ENCODE peak calls at places on chromosomes 3 and 15, in six cellular contexts. One of them, this sample, is unnamed.

GRCh38 chr3:129453732-129454131 is 13.7 kb downstream of the IFT122 start:
- DNase-seq in K562: no peak
- DNase-seq in HepG2: no peak
- DNase-seq in HCT116: no peak
- DNase-seq in H1: no peak
- DNase-seq in SK-N-SH: no peak
- DNase-seq in this sample: no peak

GRCh38 chr15:78100886-78101285 is 8.5 kb downstream of the SH2D7 start:
- DNase-seq in K562: no peak
- DNase-seq in HepG2: no peak
- DNase-seq in HCT116: no peak
- DNase-seq in H1: no peak
- DNase-seq in SK-N-SH: no peak
- DNase-seq in this sample: no peak

GRCh38 chr3:193828477-193828876 is 235.5 kb downstream of the OPA1 start:
- DNase-seq in K562: no peak
- DNase-seq in HepG2: no peak
- DNase-seq in HCT116: no peak
- DNase-seq in H1: no peak
- DNase-seq in SK-N-SH: no peak
- DNase-seq in this sample: no peak

GRCh38 chr15:68196445-68197169 is 8.5 kb downstream of the CALML4 start:
- DNase-seq in K562: no peak
- DNase-seq in HepG2: no peak
- DNase-seq in HCT116: no peak
- DNase-seq in H1: no peak
- DNase-seq in SK-N-SH: peak; percentile 15
- DNase-seq in this sample: no peak

GRCh38 chr3:148600902-148601765 is 96.6 kb upstream of the AGTR1 start:
- DNase-seq in K562: no peak
- DNase-seq in HepG2: peak; percentile 100
- DNase-seq in HCT116: peak; percentile 4
- DNase-seq in H1: no peak
- DNase-seq in SK-N-SH: no peak
- DNase-seq in this sample: no peak

GRCh38 chr3:12476238-12476897 is 7.9 kb upstream of the TSEN2 start:
- DNase-seq in K562: no peak
- DNase-seq in HepG2: no peak
- DNase-seq in HCT116: no peak
- DNase-seq in H1: no peak
- DNase-seq in SK-N-SH: no peak
- DNase-seq in this sample: no peak

GRCh38 chr3:62131620-62132019 is 241.7 kb downstream of the FEZF2 start:
- DNase-seq in K562: peak; percentile 2
- DNase-seq in HepG2: no peak
- DNase-seq in HCT116: peak; percentile 2
- DNase-seq in H1: no peak
- DNase-seq in SK-N-SH: peak; percentile 28
- DNase-seq in this sample: no peak

GRCh38 chr3:150414273-150414672 is 6.2 kb downstream of the TSC22D2 start:
- DNase-seq in K562: peak; percentile 75
- DNase-seq in HepG2: peak; percentile 76
- DNase-seq in HCT116: no peak
- DNase-seq in H1: no peak
- DNase-seq in SK-N-SH: no peak
- DNase-seq in this sample: no peak

GRCh38 chr15:83166830-83167229 is 40.8 kb downstream of the HDGFL3 start:
- DNase-seq in K562: peak; percentile 19
- DNase-seq in HepG2: no peak
- DNase-seq in HCT116: no peak
- DNase-seq in H1: no peak
- DNase-seq in SK-N-SH: no peak
- DNase-seq in this sample: no peak

GRCh38 chr15:40330368-40330836 is 6.9 kb downstream of the INAFM2 start:
- DNase-seq in K562: peak; percentile 89
- DNase-seq in HepG2: no peak
- DNase-seq in HCT116: no peak
- DNase-seq in H1: no peak
- DNase-seq in SK-N-SH: no peak
- DNase-seq in this sample: no peak

GRCh38 chr15:51846463-51847230 is 17.2 kb downstream of the TMOD3 start:
- DNase-seq in K562: peak; percentile 68
- DNase-seq in HepG2: no peak
- DNase-seq in HCT116: peak; percentile 87
- DNase-seq in H1: no peak
- DNase-seq in SK-N-SH: no peak
- DNase-seq in this sample: no peak

DNA sequence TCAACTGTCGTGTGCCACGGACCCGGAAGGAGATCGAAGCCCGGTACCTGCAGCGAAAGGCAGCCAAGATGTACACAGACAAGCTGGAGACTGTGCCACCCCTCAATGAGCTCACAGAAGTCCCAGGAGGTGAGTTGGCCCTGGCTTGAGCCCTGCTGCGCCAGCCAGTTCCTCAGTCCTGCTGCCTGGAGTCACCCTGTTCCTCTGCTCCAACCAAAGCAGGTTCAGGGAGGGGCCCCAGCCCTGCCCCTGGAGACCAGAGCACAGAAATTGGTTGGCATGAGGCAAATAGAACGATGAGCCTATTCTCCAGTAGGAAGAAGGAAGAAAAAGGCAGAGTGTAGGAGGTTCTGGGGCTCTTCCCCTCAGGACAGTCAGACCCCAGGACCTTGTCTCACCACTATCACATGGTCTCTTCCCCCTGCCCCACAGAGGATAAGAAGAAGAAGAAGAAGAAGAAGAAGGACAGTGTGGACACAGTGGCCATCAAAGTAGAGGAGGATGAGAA is 8.0 kb downstream of the TMIE start:
- DNase-seq in K562: no peak
- DNase-seq in HepG2: no peak
- DNase-seq in HCT116: no peak
- DNase-seq in H1: no peak
- DNase-seq in SK-N-SH: no peak
- DNase-seq in this sample: no peak
- TF ChIP-seq JUND in K562: no peak
- TF ChIP-seq JUND in HepG2: no peak
- TF ChIP-seq JUND in HCT116: no peak
- TF ChIP-seq JUND in H1: no peak
- TF ChIP-seq JUND in SK-N-SH: no peak
- TF ChIP-seq JUND in this sample: no peak

DNA sequence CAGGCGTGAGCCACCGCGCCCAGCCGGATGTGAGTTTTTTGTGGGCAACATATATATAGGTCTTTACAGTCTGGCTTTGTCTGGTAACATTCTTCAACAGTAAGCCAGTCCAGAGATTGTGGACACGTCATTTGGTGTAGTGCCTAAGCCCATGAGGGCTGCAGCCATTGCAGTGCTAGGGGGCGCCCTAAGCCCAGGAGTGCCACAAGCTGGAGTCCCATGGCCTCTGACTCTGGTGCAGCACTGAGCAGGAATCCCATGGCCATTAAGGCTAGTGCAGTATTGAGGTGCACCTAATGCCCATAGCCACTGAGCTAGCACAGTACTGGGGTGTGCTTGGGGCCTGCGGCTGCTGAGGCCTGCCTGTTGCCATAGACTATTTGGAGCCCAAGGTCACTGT is 136.4 kb upstream of the NDN start:
- DNase-seq in K562: peak; percentile 49
- DNase-seq in HepG2: peak; percentile 29
- DNase-seq in HCT116: no peak
- DNase-seq in H1: peak; percentile 56
- DNase-seq in SK-N-SH: no peak
- DNase-seq in this sample: no peak
- TF ChIP-seq JUND in K562: no peak
- TF ChIP-seq JUND in HepG2: no peak
- TF ChIP-seq JUND in HCT116: no peak
- TF ChIP-seq JUND in H1: no peak
- TF ChIP-seq JUND in SK-N-SH: no peak
- TF ChIP-seq JUND in this sample: no peak

DNA sequence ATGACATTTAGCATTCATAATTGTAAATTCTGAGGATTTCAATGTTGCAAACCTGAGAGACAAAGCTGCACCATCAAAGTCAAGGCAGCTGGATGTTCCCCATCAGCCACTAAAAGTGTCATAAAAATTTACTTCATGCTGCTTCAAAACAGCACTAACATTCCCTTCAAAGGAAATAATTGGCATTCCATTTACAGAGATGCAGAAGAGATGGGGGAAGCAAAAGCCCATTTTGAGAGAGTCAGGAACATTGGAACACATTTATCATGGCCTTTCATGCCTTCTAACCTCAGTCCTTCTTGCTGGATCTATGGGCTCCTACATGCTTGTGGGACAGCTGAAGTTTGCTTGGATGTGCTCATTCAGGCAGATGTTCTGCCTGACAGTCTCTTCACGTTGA is 6.4 kb upstream of the TMEM158 start:
- DNase-seq in K562: no peak
- DNase-seq in HepG2: no peak
- DNase-seq in HCT116: no peak
- DNase-seq in H1: no peak
- DNase-seq in SK-N-SH: no peak
- DNase-seq in this sample: no peak
- TF ChIP-seq JUND in K562: no peak
- TF ChIP-seq JUND in HepG2: no peak
- TF ChIP-seq JUND in HCT116: no peak
- TF ChIP-seq JUND in H1: no peak
- TF ChIP-seq JUND in SK-N-SH: no peak
- TF ChIP-seq JUND in this sample: no peak

DNA sequence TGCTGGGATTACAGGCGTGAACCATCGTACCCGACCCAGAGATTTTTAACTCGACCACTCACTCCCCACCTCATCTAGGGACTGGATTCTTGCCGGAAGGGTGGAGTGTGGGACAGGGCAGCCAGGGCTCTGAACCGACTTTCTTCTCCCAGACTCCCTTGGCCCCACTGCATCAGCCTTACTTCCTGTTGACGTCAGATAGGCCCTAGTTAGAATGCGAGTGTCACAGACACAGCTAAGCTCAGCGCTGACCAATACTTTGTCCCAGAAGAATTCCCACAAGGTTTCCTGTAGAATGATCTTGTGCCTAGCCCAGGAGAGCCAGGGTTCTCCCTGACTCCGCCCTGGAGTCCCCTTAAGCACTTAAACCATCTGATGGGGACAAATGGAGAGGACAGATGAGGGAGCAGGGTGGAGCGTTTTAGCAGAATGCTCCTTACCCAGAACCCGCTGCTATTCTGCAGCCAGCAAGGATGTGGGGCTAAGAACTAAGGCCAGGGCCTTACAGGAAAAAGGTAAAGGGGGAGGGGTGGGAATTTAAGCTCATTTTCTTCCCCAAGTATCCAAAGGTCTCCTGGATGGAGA is 5.8 kb upstream of the TUSC2 start:
- DNase-seq in K562: no peak
- DNase-seq in HepG2: no peak
- DNase-seq in HCT116: no peak
- DNase-seq in H1: no peak
- DNase-seq in SK-N-SH: no peak
- DNase-seq in this sample: no peak
- TF ChIP-seq JUND in K562: no peak
- TF ChIP-seq JUND in HepG2: no peak
- TF ChIP-seq JUND in HCT116: no peak
- TF ChIP-seq JUND in H1: no peak
- TF ChIP-seq JUND in SK-N-SH: no peak
- TF ChIP-seq JUND in this sample: no peak

DNA sequence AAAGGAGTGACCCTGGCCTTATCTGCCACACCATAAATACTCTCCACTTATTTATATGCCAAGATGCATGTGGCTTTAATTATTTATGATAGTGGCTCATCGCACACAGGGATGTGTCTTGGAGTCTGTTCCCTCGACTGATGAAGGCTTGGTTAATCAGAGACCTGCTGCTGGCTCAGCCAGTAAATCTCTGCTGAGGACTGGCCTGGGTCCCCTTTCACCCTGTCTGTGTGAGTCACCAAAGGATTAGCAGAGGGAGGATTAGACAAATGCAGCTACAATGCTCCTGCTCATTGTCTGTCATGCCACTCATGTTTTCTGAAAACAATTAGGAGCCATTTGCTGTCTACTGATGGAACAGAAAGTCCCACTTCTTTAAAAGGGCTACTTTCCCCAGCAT is 226.8 kb downstream of the NTRK3 start:
- DNase-seq in K562: no peak
- DNase-seq in HepG2: no peak
- DNase-seq in HCT116: no peak
- DNase-seq in H1: no peak
- DNase-seq in SK-N-SH: peak; percentile 33
- DNase-seq in this sample: no peak
- TF ChIP-seq JUND in K562: no peak
- TF ChIP-seq JUND in HepG2: no peak
- TF ChIP-seq JUND in HCT116: no peak
- TF ChIP-seq JUND in H1: no peak
- TF ChIP-seq JUND in SK-N-SH: no peak
- TF ChIP-seq JUND in this sample: no peak

GRCh38 chr3:46212101-46212500 is 4.0 kb upstream of the CCR1 start:
- DNase-seq in K562: no peak
- DNase-seq in HepG2: no peak
- DNase-seq in HCT116: no peak
- DNase-seq in H1: no peak
- DNase-seq in SK-N-SH: no peak
- DNase-seq in this sample: no peak

GRCh38 chr3:46215810-46216414 is 7.8 kb upstream of the CCR1 start:
- DNase-seq in K562: no peak
- DNase-seq in HepG2: peak; percentile 35
- DNase-seq in HCT116: no peak
- DNase-seq in H1: no peak
- DNase-seq in SK-N-SH: no peak
- DNase-seq in this sample: no peak

GRCh38 chr3:46209751-46210470 is 1.8 kb upstream of the CCR1 start:
- DNase-seq in K562: no peak
- DNase-seq in HepG2: no peak
- DNase-seq in HCT116: no peak
- DNase-seq in H1: no peak
- DNase-seq in SK-N-SH: no peak
- DNase-seq in this sample: no peak

GRCh38 chr3:46214751-46215352 is 6.7 kb upstream of the CCR1 start:
- DNase-seq in K562: peak; percentile 24
- DNase-seq in HepG2: no peak
- DNase-seq in HCT116: no peak
- DNase-seq in H1: no peak
- DNase-seq in SK-N-SH: no peak
- DNase-seq in this sample: no peak

GRCh38 chr3:46213201-46213600 is 5.1 kb upstream of the CCR1 start:
- DNase-seq in K562: no peak
- DNase-seq in HepG2: no peak
- DNase-seq in HCT116: no peak
- DNase-seq in H1: no peak
- DNase-seq in SK-N-SH: no peak
- DNase-seq in this sample: no peak
- TF ChIP-seq JUND in K562: no peak
- TF ChIP-seq JUND in HepG2: no peak
- TF ChIP-seq JUND in HCT116: no peak
- TF ChIP-seq JUND in H1: no peak
- TF ChIP-seq JUND in SK-N-SH: no peak
- TF ChIP-seq JUND in this sample: no peak

GRCh38 chr15:59741274-59741906 is 52.3 kb upstream of the BNIP2 start:
- DNase-seq in K562: peak; percentile 9
- DNase-seq in HepG2: peak; percentile 18
- DNase-seq in HCT116: peak; percentile 15
- DNase-seq in H1: no peak
- DNase-seq in SK-N-SH: peak; percentile 52
- DNase-seq in this sample: peak; percentile 48
- TF ChIP-seq JUND in K562: no peak
- TF ChIP-seq JUND in HepG2: no peak
- TF ChIP-seq JUND in HCT116: no peak
- TF ChIP-seq JUND in H1: no peak
- TF ChIP-seq JUND in SK-N-SH: no peak
- TF ChIP-seq JUND in this sample: no peak

This sample was measured in T47D.